ENCODE peak calls at places on chromosome 12, in six cellular contexts. A is GM23248; N is T1000; F is stimulated activated CD8-positive, alpha-beta memory T cell treated with anti-CD3 and anti-CD28 coated beads, Interleukin-4, amount 100 ng/mL, for 1 hour; E is hepatic stellate cell; K is HAP-1. Z is an unnamed sample.

GRCh38 chr12:127297327-127297726 is 969.6 kb upstream of the TMEM132C start:
- DNase-seq in A (no peak), N (no peak), F (no peak), E (no peak), K (no peak), Z (no peak)

GRCh38 chr12:3195859-3196483 is 118.8 kb downstream of the TSPAN9 start:
- DNase-seq in A (no peak), N (no peak), F (no peak), E (no peak), K (no peak), Z (no peak)

GRCh38 chr12:3727877-3728632 is 24.9 kb downstream of the CRACR2A start:
- DNase-seq in A (no peak), N (no peak), F (no peak), E (no peak), K (no peak), Z (no peak)

GRCh38 chr12:69779928-69780327 is 41.3 kb downstream of the RAB3IP start:
- DNase-seq in A (peak), N (no peak), F (no peak), E (peak), K (no peak), Z (no peak)

GRCh38 chr12:92108651-92109050 is 37.0 kb downstream of the BTG1 start:
- DNase-seq in A (peak), N (no peak), F (no peak), E (peak), K (peak), Z (no peak)

GRCh38 chr12:14572401-14572800 is 4.7 kb upstream of the PLBD1 start:
- DNase-seq in A (no peak), N (no peak), F (no peak), E (no peak), K (no peak), Z (no peak)

GRCh38 chr12:128662106-128662505 is 161.7 kb downstream of the SLC15A4 start:
- DNase-seq in A (no peak), N (no peak), F (no peak), E (no peak), K (no peak), Z (no peak)

GRCh38 chr12:80107221-80107620 is 7.9 kb downstream of the OTOGL start:
- DNase-seq in A (peak), N (no peak), F (no peak), E (no peak), K (no peak), Z (no peak)

GRCh38 chr12:39127401-39127800 is 222.0 kb upstream of the CPNE8 start:
- DNase-seq in A (peak), N (peak), F (no peak), E (peak), K (no peak), Z (no peak)

GRCh38 chr12:66367015-66367667 is 64.8 kb downstream of the HELB start:
- DNase-seq in A (no peak), N (no peak), F (no peak), E (no peak), K (peak), Z (no peak)

GRCh38 chr12:11718768-11719253 is 69.3 kb downstream of the ETV6 start:
- DNase-seq in A (peak), N (no peak), F (no peak), E (peak), K (no peak), Z (no peak)

GRCh38 chr12:105358789-105359188 is 28.3 kb downstream of the C12orf75 start:
- DNase-seq in A (no peak), N (no peak), F (no peak), E (no peak), K (no peak), Z (no peak)

GRCh38 chr12:91441236-91441635 is 258.6 kb upstream of the DCN start:
- DNase-seq in A (no peak), N (no peak), F (no peak), E (no peak), K (no peak), Z (no peak)

GRCh38 chr12:118055144-118055557 is 5.8 kb downstream of the WSB2 start:
- DNase-seq in A (peak), N (peak), F (peak), E (no peak), K (no peak), Z (no peak)

GRCh38 chr12:91556909-91557308 is 374.3 kb upstream of the DCN start:
- DNase-seq in A (no peak), N (no peak), F (no peak), E (no peak), K (no peak), Z (no peak)

GRCh38 chr12:2963760-2964292 is 4.6 kb downstream of the TEAD4 start:
- DNase-seq in A (no peak), N (no peak), F (no peak), E (no peak), K (no peak), Z (peak)

GRCh38 chr12:21828779-21829178 is 54.3 kb upstream of the KCNJ8 start:
- DNase-seq in A (peak), N (no peak), F (no peak), E (peak), K (no peak), Z (peak)

GRCh38 chr12:22447223-22447622 is 97.1 kb downstream of the C2CD5 start:
- DNase-seq in A (no peak), N (no peak), F (no peak), E (no peak), K (peak), Z (no peak)

GRCh38 chr12:61018571-61018970 is 1241.6 kb upstream of the USP15 start:
- DNase-seq in A (no peak), N (no peak), F (no peak), E (no peak), K (no peak), Z (no peak)

GRCh38 chr12:58067610-58068387 is 126.4 kb downstream of the ATP23 start:
- DNase-seq in A (peak), N (peak), F (no peak), E (no peak), K (no peak), Z (no peak)

GRCh38 chr12:14602128-14602527 is 34.4 kb upstream of the PLBD1 start:
- DNase-seq in A (no peak), N (no peak), F (no peak), E (no peak), K (no peak), Z (no peak)

GRCh38 chr12:76037130-76038105 is 5.8 kb upstream of the PHLDA1 start:
- DNase-seq in A (peak), N (no peak), F (no peak), E (peak), K (peak), Z (no peak)

GRCh38 chr12:29216266-29216665 is 67.2 kb downstream of the FAR2 start:
- DNase-seq in A (no peak), N (no peak), F (no peak), E (no peak), K (no peak), Z (no peak)

GRCh38 chr12:129531004-129531403 is 372.8 kb downstream of the TMEM132D start:
- DNase-seq in A (no peak), N (no peak), F (no peak), E (no peak), K (no peak), Z (no peak)

GRCh38 chr12:52335598-52336262 is 14.5 kb upstream of the KRT83 start:
- DNase-seq in A (no peak), N (no peak), F (no peak), E (no peak), K (no peak), Z (no peak)

GRCh38 chr12:58529114-58529665 is 391.1 kb downstream of the LRIG3 start:
- DNase-seq in A (peak), N (peak), F (no peak), E (no peak), K (no peak), Z (no peak)